ENCODE peak calls at places on chromosomes 16 and 17, in seven cellular contexts. One of them, this sample, is unnamed.

GRCh38 chr16:88465387-88465983 is 12.4 kb downstream of the ZFPM1 start:
- DNase-seq in MG63: no peak
- DNase-seq in iris pigment epithelial cell: no peak
- DNase-seq in progenitor cell of endocrine pancreas: no peak
- DNase-seq in NCI-H2107: no peak
- DNase-seq in A549: no peak
- DNase-seq in PC-9: no peak
- DNase-seq in this sample: no peak

GRCh38 chr17:80035687-80035936 is at the start of gene TBC1D16:
- DNase-seq in NCI-H2107: no peak
- DNase-seq in A549: no peak
- DNase-seq in progenitor cell of endocrine pancreas: no peak
- DNase-seq in MG63: no peak
- DNase-seq in iris pigment epithelial cell: no peak
- DNase-seq in PC-9: no peak
- DNase-seq in this sample: no peak

GRCh38 chr17:71910002-71910401 is 210.8 kb upstream of the SOX9 start:
- DNase-seq in A549: no peak
- DNase-seq in iris pigment epithelial cell: no peak
- DNase-seq in NCI-H2107: no peak
- DNase-seq in MG63: no peak
- DNase-seq in progenitor cell of endocrine pancreas: no peak
- DNase-seq in PC-9: no peak
- DNase-seq in this sample: no peak

GRCh38 chr17:4738136-4739121 is 1.2 kb upstream of the ZMYND15 start:
- DNase-seq in progenitor cell of endocrine pancreas: no peak
- DNase-seq in NCI-H2107: no peak
- DNase-seq in iris pigment epithelial cell: no peak
- DNase-seq in A549: no peak
- DNase-seq in PC-9: peak
- DNase-seq in MG63: no peak
- DNase-seq in this sample: peak

GRCh38 chr17:50173335-50173941 is 7.6 kb downstream of the SGCA start:
- DNase-seq in progenitor cell of endocrine pancreas: no peak
- DNase-seq in PC-9: peak
- DNase-seq in A549: peak
- DNase-seq in MG63: peak
- DNase-seq in iris pigment epithelial cell: peak
- DNase-seq in NCI-H2107: no peak
- DNase-seq in this sample: no peak

GRCh38 chr17:3695723-3696411 is at the start of gene P2RX5:
- DNase-seq in progenitor cell of endocrine pancreas: peak
- DNase-seq in PC-9: no peak
- DNase-seq in A549: no peak
- DNase-seq in NCI-H2107: no peak
- DNase-seq in MG63: peak
- DNase-seq in iris pigment epithelial cell: peak
- DNase-seq in this sample: no peak

GRCh38 chr16:54194008-54194731 is 92.4 kb downstream of the IRX3 start:
- DNase-seq in iris pigment epithelial cell: peak
- DNase-seq in NCI-H2107: peak
- DNase-seq in MG63: peak
- DNase-seq in A549: no peak
- DNase-seq in PC-9: peak
- DNase-seq in progenitor cell of endocrine pancreas: no peak
- DNase-seq in this sample: no peak

GRCh38 chr17:72388765-72389473 is 268.1 kb downstream of the SOX9 start:
- DNase-seq in iris pigment epithelial cell: peak
- DNase-seq in NCI-H2107: no peak
- DNase-seq in MG63: peak
- DNase-seq in progenitor cell of endocrine pancreas: no peak
- DNase-seq in PC-9: peak
- DNase-seq in A549: peak
- DNase-seq in this sample: no peak

GRCh38 chr17:12927541-12928425 is 90.0 kb downstream of the ELAC2 start:
- DNase-seq in progenitor cell of endocrine pancreas: no peak
- DNase-seq in iris pigment epithelial cell: no peak
- DNase-seq in MG63: peak
- DNase-seq in A549: no peak
- DNase-seq in PC-9: no peak
- DNase-seq in NCI-H2107: no peak
- DNase-seq in this sample: no peak

GRCh38 chr16:55671206-55671973 is 15.6 kb downstream of the SLC6A2 start:
- DNase-seq in A549: no peak
- DNase-seq in progenitor cell of endocrine pancreas: no peak
- DNase-seq in PC-9: no peak
- DNase-seq in MG63: no peak
- DNase-seq in NCI-H2107: no peak
- DNase-seq in iris pigment epithelial cell: no peak
- DNase-seq in this sample: no peak

GRCh38 chr17:64245218-64246145 is 17.6 kb downstream of the TEX2 start:
- DNase-seq in NCI-H2107: no peak
- DNase-seq in PC-9: no peak
- DNase-seq in A549: no peak
- DNase-seq in iris pigment epithelial cell: peak
- DNase-seq in MG63: no peak
- DNase-seq in progenitor cell of endocrine pancreas: no peak
- DNase-seq in this sample: no peak

GRCh38 chr16:81265658-81266451 is 27.4 kb downstream of the BCO1 start:
- DNase-seq in NCI-H2107: no peak
- DNase-seq in iris pigment epithelial cell: peak
- DNase-seq in MG63: peak
- DNase-seq in progenitor cell of endocrine pancreas: no peak
- DNase-seq in PC-9: no peak
- DNase-seq in A549: no peak
- DNase-seq in this sample: no peak

GRCh38 chr17:9714801-9715200 is 69.5 kb downstream of the USP43 start:
- DNase-seq in iris pigment epithelial cell: no peak
- DNase-seq in NCI-H2107: no peak
- DNase-seq in A549: no peak
- DNase-seq in progenitor cell of endocrine pancreas: no peak
- DNase-seq in PC-9: no peak
- DNase-seq in MG63: no peak
- DNase-seq in this sample: no peak

GRCh38 chr17:64992325-64992802 is 64.2 kb downstream of the GNA13 start:
- DNase-seq in PC-9: peak
- DNase-seq in progenitor cell of endocrine pancreas: no peak
- DNase-seq in iris pigment epithelial cell: peak
- DNase-seq in MG63: peak
- DNase-seq in NCI-H2107: no peak
- DNase-seq in A549: peak
- DNase-seq in this sample: no peak

GRCh38 chr17:64328036-64328874 is 62.4 kb downstream of the PECAM1 start:
- DNase-seq in progenitor cell of endocrine pancreas: no peak
- DNase-seq in MG63: no peak
- DNase-seq in iris pigment epithelial cell: no peak
- DNase-seq in PC-9: no peak
- DNase-seq in NCI-H2107: no peak
- DNase-seq in A549: no peak
- DNase-seq in this sample: no peak

GRCh38 chr16:1614226-1615102 is 2.3 kb downstream of the CRAMP1 start:
- DNase-seq in progenitor cell of endocrine pancreas: peak
- DNase-seq in PC-9: no peak
- DNase-seq in MG63: peak
- DNase-seq in iris pigment epithelial cell: peak
- DNase-seq in A549: no peak
- DNase-seq in NCI-H2107: no peak
- DNase-seq in this sample: no peak

GRCh38 chr17:49508061-49508865 is 13.2 kb downstream of the NGFR start:
- DNase-seq in iris pigment epithelial cell: no peak
- DNase-seq in A549: peak
- DNase-seq in PC-9: peak
- DNase-seq in MG63: peak
- DNase-seq in NCI-H2107: no peak
- DNase-seq in progenitor cell of endocrine pancreas: no peak
- DNase-seq in this sample: peak

GRCh38 chr16:70715113-70715711 is 29.4 kb upstream of the MTSS2 start:
- DNase-seq in progenitor cell of endocrine pancreas: no peak
- DNase-seq in A549: peak
- DNase-seq in iris pigment epithelial cell: peak
- DNase-seq in MG63: peak
- DNase-seq in NCI-H2107: no peak
- DNase-seq in PC-9: peak
- DNase-seq in this sample: no peak

GRCh38 chr17:72402727-72403210 is 281.9 kb downstream of the SOX9 start:
- DNase-seq in PC-9: no peak
- DNase-seq in progenitor cell of endocrine pancreas: no peak
- DNase-seq in NCI-H2107: no peak
- DNase-seq in MG63: no peak
- DNase-seq in iris pigment epithelial cell: no peak
- DNase-seq in A549: no peak
- DNase-seq in this sample: no peak

GRCh38 chr16:54345231-54345630 is 58.6 kb upstream of the IRX3 start:
- DNase-seq in MG63: no peak
- DNase-seq in iris pigment epithelial cell: no peak
- DNase-seq in PC-9: no peak
- DNase-seq in A549: no peak
- DNase-seq in progenitor cell of endocrine pancreas: no peak
- DNase-seq in NCI-H2107: no peak
- DNase-seq in this sample: no peak

GRCh38 chr16:81817296-81817695 is 38.2 kb downstream of the PLCG2 start:
- DNase-seq in iris pigment epithelial cell: no peak
- DNase-seq in PC-9: no peak
- DNase-seq in A549: no peak
- DNase-seq in MG63: no peak
- DNase-seq in NCI-H2107: no peak
- DNase-seq in progenitor cell of endocrine pancreas: no peak
- DNase-seq in this sample: no peak

GRCh38 chr16:68408428-68408827 is 39.9 kb downstream of the SMPD3 start:
- DNase-seq in PC-9: no peak
- DNase-seq in NCI-H2107: no peak
- DNase-seq in MG63: no peak
- DNase-seq in progenitor cell of endocrine pancreas: no peak
- DNase-seq in A549: no peak
- DNase-seq in iris pigment epithelial cell: no peak
- DNase-seq in this sample: no peak

GRCh38 chr16:86708431-86708830 is 130.1 kb downstream of the FOXL1 start:
- DNase-seq in NCI-H2107: no peak
- DNase-seq in MG63: no peak
- DNase-seq in PC-9: no peak
- DNase-seq in iris pigment epithelial cell: no peak
- DNase-seq in A549: no peak
- DNase-seq in progenitor cell of endocrine pancreas: no peak
- DNase-seq in this sample: no peak

GRCh38 chr17:57954421-57955182 is 610 bp downstream of the CUEDC1 start:
- DNase-seq in A549: peak
- DNase-seq in iris pigment epithelial cell: peak
- DNase-seq in MG63: peak
- DNase-seq in progenitor cell of endocrine pancreas: no peak
- DNase-seq in PC-9: no peak
- DNase-seq in NCI-H2107: peak
- DNase-seq in this sample: peak

GRCh38 chr16:77450790-77451487 is 16.1 kb upstream of the ADAMTS18 start:
- DNase-seq in MG63: no peak
- DNase-seq in PC-9: no peak
- DNase-seq in progenitor cell of endocrine pancreas: no peak
- DNase-seq in NCI-H2107: peak
- DNase-seq in iris pigment epithelial cell: no peak
- DNase-seq in A549: no peak
- DNase-seq in this sample: no peak

GRCh38 chr17:41535764-41536481 is 7.8 kb upstream of the KRT19 start:
- DNase-seq in MG63: no peak
- DNase-seq in A549: no peak
- DNase-seq in PC-9: peak
- DNase-seq in iris pigment epithelial cell: no peak
- DNase-seq in progenitor cell of endocrine pancreas: no peak
- DNase-seq in NCI-H2107: no peak
- DNase-seq in this sample: peak

GRCh38 chr17:39239640-39240314 is 14.0 kb upstream of the STAC2 start:
- DNase-seq in iris pigment epithelial cell: peak
- DNase-seq in PC-9: no peak
- DNase-seq in progenitor cell of endocrine pancreas: peak
- DNase-seq in MG63: no peak
- DNase-seq in NCI-H2107: peak
- DNase-seq in A549: peak
- DNase-seq in this sample: peak

GRCh38 chr16:943971-944370 is 26.8 kb downstream of the LMF1 start:
- DNase-seq in progenitor cell of endocrine pancreas: no peak
- DNase-seq in PC-9: no peak
- DNase-seq in iris pigment epithelial cell: no peak
- DNase-seq in NCI-H2107: no peak
- DNase-seq in MG63: no peak
- DNase-seq in A549: no peak
- DNase-seq in this sample: no peak

GRCh38 chr17:17109896-17110295 is 67.6 kb downstream of the MPRIP start:
- DNase-seq in A549: peak
- DNase-seq in NCI-H2107: no peak
- DNase-seq in PC-9: peak
- DNase-seq in iris pigment epithelial cell: no peak
- DNase-seq in MG63: no peak
- DNase-seq in progenitor cell of endocrine pancreas: no peak
- DNase-seq in this sample: no peak

GRCh38 chr16:87636050-87636684 is 33.9 kb downstream of the JPH3 start:
- DNase-seq in NCI-H2107: peak
- DNase-seq in PC-9: peak
- DNase-seq in A549: peak
- DNase-seq in progenitor cell of endocrine pancreas: peak
- DNase-seq in MG63: peak
- DNase-seq in iris pigment epithelial cell: peak
- DNase-seq in this sample: peak

GRCh38 chr16:54594646-54595381 is 308.2 kb upstream of the IRX3 start:
- DNase-seq in progenitor cell of endocrine pancreas: no peak
- DNase-seq in MG63: no peak
- DNase-seq in NCI-H2107: no peak
- DNase-seq in iris pigment epithelial cell: no peak
- DNase-seq in A549: no peak
- DNase-seq in PC-9: no peak
- DNase-seq in this sample: no peak

GRCh38 chr16:67959930-67960329 is 8.5 kb downstream of the SLC12A4 start:
- DNase-seq in iris pigment epithelial cell: no peak
- DNase-seq in PC-9: no peak
- DNase-seq in progenitor cell of endocrine pancreas: no peak
- DNase-seq in A549: no peak
- DNase-seq in MG63: no peak
- DNase-seq in NCI-H2107: no peak
- DNase-seq in this sample: no peak

GRCh38 chr17:38871247-38871991 is 1.6 kb downstream of the LASP1 start:
- DNase-seq in PC-9: peak
- DNase-seq in MG63: peak
- DNase-seq in A549: peak
- DNase-seq in NCI-H2107: no peak
- DNase-seq in progenitor cell of endocrine pancreas: no peak
- DNase-seq in iris pigment epithelial cell: peak
- DNase-seq in this sample: peak

GRCh38 chr17:37146578-37147119 is 197.9 kb downstream of the AATF start:
- DNase-seq in progenitor cell of endocrine pancreas: no peak
- DNase-seq in iris pigment epithelial cell: no peak
- DNase-seq in NCI-H2107: no peak
- DNase-seq in PC-9: no peak
- DNase-seq in A549: no peak
- DNase-seq in MG63: no peak
- DNase-seq in this sample: no peak

GRCh38 chr16:13793788-13794461 is 126.0 kb upstream of the ERCC4 start:
- DNase-seq in A549: no peak
- DNase-seq in NCI-H2107: no peak
- DNase-seq in PC-9: no peak
- DNase-seq in MG63: peak
- DNase-seq in iris pigment epithelial cell: no peak
- DNase-seq in progenitor cell of endocrine pancreas: no peak
- DNase-seq in this sample: no peak

GRCh38 chr16:70685061-70685937 is 554 bp downstream of the MTSS2 start:
- DNase-seq in PC-9: no peak
- DNase-seq in NCI-H2107: no peak
- DNase-seq in A549: no peak
- DNase-seq in progenitor cell of endocrine pancreas: no peak
- DNase-seq in iris pigment epithelial cell: no peak
- DNase-seq in MG63: no peak
- DNase-seq in this sample: no peak

GRCh38 chr17:78346605-78347250 is 13.1 kb downstream of the SOCS3 start:
- DNase-seq in MG63: peak
- DNase-seq in NCI-H2107: no peak
- DNase-seq in PC-9: no peak
- DNase-seq in A549: no peak
- DNase-seq in iris pigment epithelial cell: no peak
- DNase-seq in progenitor cell of endocrine pancreas: no peak
- DNase-seq in this sample: no peak